ENCODE peak calls at places on chromosome 1, in seven cellular contexts. M is kidney glomerular epithelial cell, E is GM18507, A is hepatic stellate cell, G is aorta, L is Right ventricle myocardium inferior, J is nephron progenitor cell. D is an unnamed sample.

GRCh38 chr1:66197785-66198184 is 336.2 kb upstream of the SGIP1 start:
- DNase-seq in E (no peak), M (no peak), G (no peak), A (no peak), J (no peak), L (no peak), D (no peak)

GRCh38 chr1:165162671-165163241 is 193.8 kb downstream of the LMX1A start:
- DNase-seq in J (peak; percentile 44), L (no peak), E (no peak), M (no peak), G (no peak), A (no peak), D (no peak)

GRCh38 chr1:26913754-26914619 is at the start of gene NR0B2:
- DNase-seq in E (no peak), G (no peak), M (no peak), J (no peak), A (no peak), L (peak; percentile 70), D (no peak)

GRCh38 chr1:26848947-26849774 is 13.8 kb upstream of the SFN start:
- DNase-seq in A (peak; percentile 81), E (no peak), G (peak; percentile 89), J (no peak), L (no peak), M (peak; percentile 88), D (no peak)

GRCh38 chr1:204418174-204419063 is 6.8 kb upstream of the PPP1R15B start:
- DNase-seq in A (no peak), J (no peak), M (peak; percentile 37), L (no peak), G (no peak), E (no peak), D (no peak)

GRCh38 chr1:64933296-64934070 is 32.9 kb downstream of the JAK1 start:
- DNase-seq in L (peak; percentile 61), G (no peak), E (no peak), M (no peak), A (peak; percentile 66), J (no peak), D (no peak)

GRCh38 chr1:168926236-168926635 is 180.3 kb upstream of the ATP1B1 start:
- DNase-seq in A (no peak), G (no peak), M (no peak), J (no peak), E (no peak), L (no peak), D (no peak)

GRCh38 chr1:69913967-69914366 is 291.4 kb downstream of the LRRC40 start:
- DNase-seq in G (no peak), A (peak; percentile 4), J (no peak), E (no peak), M (no peak), L (no peak), D (no peak)

GRCh38 chr1:27341525-27342252 is at the start of gene SYTL1:
- DNase-seq in A (peak; percentile 84), L (peak; percentile 76), E (no peak), M (peak; percentile 58), G (no peak), J (peak; percentile 55), D (peak; percentile 84)

GRCh38 chr1:220370041-220370700 is 97.9 kb upstream of the RAB3GAP2 start:
- DNase-seq in J (peak; percentile 22), E (no peak), M (peak; percentile 89), A (no peak), L (no peak), G (no peak), D (no peak)

GRCh38 chr1:119743308-119743707 is 25.4 kb downstream of the HMGCS2 start:
- DNase-seq in J (no peak), L (no peak), M (no peak), A (no peak), E (no peak), G (no peak), D (no peak)

D was measured in GM06990.